ENCODE peak calls at places on chromosomes 12 and 14, in eight cellular contexts. One of them, this sample, is unnamed. For H3K27me3, the result is how much of the 10 kb centered on the place peaks cover.

GRCh38 chr12:12482150-12482761 is 80.4 kb downstream of the DUSP16 start:
- DNase-seq in keratinocyte: no peak
- DNase-seq in H1: no peak
- DNase-seq in upper lobe of right lung: no peak
- DNase-seq in psoas muscle: no peak
- DNase-seq in tibial nerve: no peak
- DNase-seq in dorsolateral prefrontal cortex: no peak
- DNase-seq in heart right ventricle: no peak
- DNase-seq in this sample: peak

GRCh38 chr12:16166563-16167470 is 110.7 kb downstream of the SLC15A5 start:
- DNase-seq in keratinocyte: no peak
- DNase-seq in H1: no peak
- DNase-seq in upper lobe of right lung: no peak
- DNase-seq in psoas muscle: no peak
- DNase-seq in tibial nerve: no peak
- DNase-seq in dorsolateral prefrontal cortex: no peak
- DNase-seq in heart right ventricle: no peak
- DNase-seq in this sample: no peak

GRCh38 chr14:102591372-102591943 is 991 bp upstream of the RCOR1 start:
- DNase-seq in keratinocyte: no peak
- DNase-seq in H1: no peak
- DNase-seq in upper lobe of right lung: peak
- DNase-seq in psoas muscle: peak
- DNase-seq in tibial nerve: peak
- DNase-seq in dorsolateral prefrontal cortex: no peak
- DNase-seq in heart right ventricle: peak
- DNase-seq in this sample: peak

GRCh38 chr12:114628199-114628598 is 55.8 kb downstream of the TBX3 start:
- DNase-seq in keratinocyte: peak
- DNase-seq in H1: no peak
- DNase-seq in upper lobe of right lung: no peak
- DNase-seq in psoas muscle: no peak
- DNase-seq in tibial nerve: no peak
- DNase-seq in dorsolateral prefrontal cortex: no peak
- DNase-seq in heart right ventricle: no peak
- DNase-seq in this sample: no peak

GRCh38 chr14:98345186-98345585 is 926.8 kb downstream of the BCL11B start:
- DNase-seq in keratinocyte: peak
- DNase-seq in H1: no peak
- DNase-seq in upper lobe of right lung: no peak
- DNase-seq in psoas muscle: no peak
- DNase-seq in tibial nerve: no peak
- DNase-seq in dorsolateral prefrontal cortex: no peak
- DNase-seq in heart right ventricle: no peak
- DNase-seq in this sample: no peak

GRCh38 chr14:104331871-104332605 is 193.7 kb downstream of the KIF26A start:
- DNase-seq in keratinocyte: no peak
- DNase-seq in H1: no peak
- DNase-seq in upper lobe of right lung: no peak
- DNase-seq in psoas muscle: no peak
- DNase-seq in tibial nerve: no peak
- DNase-seq in dorsolateral prefrontal cortex: no peak
- DNase-seq in heart right ventricle: no peak
- DNase-seq in this sample: no peak

GRCh38 chr12:5083955-5084849 is 40.5 kb downstream of the KCNA5 start:
- DNase-seq in keratinocyte: peak
- DNase-seq in H1: no peak
- DNase-seq in upper lobe of right lung: no peak
- DNase-seq in psoas muscle: no peak
- DNase-seq in tibial nerve: no peak
- DNase-seq in dorsolateral prefrontal cortex: no peak
- DNase-seq in heart right ventricle: no peak
- DNase-seq in this sample: no peak

GRCh38 chr14:70004791-70005190 is 125.6 kb downstream of the SMOC1 start:
- DNase-seq in keratinocyte: no peak
- DNase-seq in H1: no peak
- DNase-seq in upper lobe of right lung: no peak
- DNase-seq in psoas muscle: no peak
- DNase-seq in tibial nerve: no peak
- DNase-seq in dorsolateral prefrontal cortex: no peak
- DNase-seq in heart right ventricle: no peak
- DNase-seq in this sample: no peak

GRCh38 chr14:21711360-21711961 is 37.8 kb upstream of the OR4E1 start:
- DNase-seq in keratinocyte: no peak
- DNase-seq in H1: no peak
- DNase-seq in upper lobe of right lung: no peak
- DNase-seq in psoas muscle: no peak
- DNase-seq in tibial nerve: no peak
- DNase-seq in dorsolateral prefrontal cortex: no peak
- DNase-seq in heart right ventricle: no peak
- DNase-seq in this sample: no peak

GRCh38 chr12:25328082-25328712 is 77.5 kb upstream of the KRAS start:
- DNase-seq in keratinocyte: no peak
- DNase-seq in H1: no peak
- DNase-seq in upper lobe of right lung: no peak
- DNase-seq in psoas muscle: no peak
- DNase-seq in tibial nerve: no peak
- DNase-seq in dorsolateral prefrontal cortex: no peak
- DNase-seq in heart right ventricle: no peak
- DNase-seq in this sample: no peak

GRCh38 chr14:95340201-95340697 is 20.5 kb upstream of the CLMN start:
- DNase-seq in keratinocyte: no peak
- DNase-seq in H1: no peak
- DNase-seq in upper lobe of right lung: no peak
- DNase-seq in psoas muscle: no peak
- DNase-seq in tibial nerve: no peak
- DNase-seq in dorsolateral prefrontal cortex: no peak
- DNase-seq in heart right ventricle: no peak
- DNase-seq in this sample: no peak

GRCh38 chr12:100987552-100988277 is 193.1 kb downstream of the ANO4 start:
- DNase-seq in keratinocyte: no peak
- DNase-seq in H1: no peak
- DNase-seq in upper lobe of right lung: no peak
- DNase-seq in psoas muscle: peak
- DNase-seq in tibial nerve: no peak
- DNase-seq in dorsolateral prefrontal cortex: no peak
- DNase-seq in heart right ventricle: no peak
- DNase-seq in this sample: no peak

GRCh38 chr12:75953312-75953906 is 78.2 kb downstream of the PHLDA1 start:
- DNase-seq in keratinocyte: no peak
- DNase-seq in H1: no peak
- DNase-seq in upper lobe of right lung: no peak
- DNase-seq in psoas muscle: no peak
- DNase-seq in tibial nerve: no peak
- DNase-seq in dorsolateral prefrontal cortex: no peak
- DNase-seq in heart right ventricle: no peak
- DNase-seq in this sample: no peak

GRCh38 chr14:104665663-104666522 is 23.5 kb upstream of the INF2 start:
- DNase-seq in keratinocyte: no peak
- DNase-seq in H1: no peak
- DNase-seq in upper lobe of right lung: peak
- DNase-seq in psoas muscle: no peak
- DNase-seq in tibial nerve: no peak
- DNase-seq in dorsolateral prefrontal cortex: peak
- DNase-seq in heart right ventricle: no peak
- DNase-seq in this sample: peak

GRCh38 chr12:73383584-73384229 is 1111.5 kb downstream of the TRHDE start:
- DNase-seq in keratinocyte: no peak
- DNase-seq in H1: no peak
- DNase-seq in upper lobe of right lung: no peak
- DNase-seq in psoas muscle: no peak
- DNase-seq in tibial nerve: no peak
- DNase-seq in dorsolateral prefrontal cortex: no peak
- DNase-seq in heart right ventricle: no peak
- DNase-seq in this sample: no peak

GRCh38 chr12:95473440-95473946 is 459 bp upstream of the METAP2 start:
- DNase-seq in keratinocyte: no peak
- DNase-seq in H1: no peak
- DNase-seq in upper lobe of right lung: no peak
- DNase-seq in psoas muscle: peak
- DNase-seq in tibial nerve: peak
- DNase-seq in dorsolateral prefrontal cortex: no peak
- DNase-seq in heart right ventricle: no peak
- DNase-seq in this sample: peak

GRCh38 chr14:99803803-99804202 is 10.6 kb downstream of the EML1 start:
- DNase-seq in keratinocyte: no peak
- DNase-seq in H1: no peak
- DNase-seq in upper lobe of right lung: no peak
- DNase-seq in psoas muscle: no peak
- DNase-seq in tibial nerve: no peak
- DNase-seq in dorsolateral prefrontal cortex: no peak
- DNase-seq in heart right ventricle: no peak
- DNase-seq in this sample: no peak

GRCh38 chr12:114399664-114400211 is 6.2 kb downstream of the TBX5 start:
- DNase-seq in keratinocyte: no peak
- DNase-seq in H1: peak
- DNase-seq in upper lobe of right lung: no peak
- DNase-seq in psoas muscle: no peak
- DNase-seq in tibial nerve: no peak
- DNase-seq in dorsolateral prefrontal cortex: no peak
- DNase-seq in heart right ventricle: no peak
- DNase-seq in this sample: no peak

GRCh38 chr12:85833558-85833957 is 2.7 kb downstream of the RASSF9 start:
- DNase-seq in keratinocyte: no peak
- DNase-seq in H1: no peak
- DNase-seq in upper lobe of right lung: no peak
- DNase-seq in psoas muscle: no peak
- DNase-seq in tibial nerve: no peak
- DNase-seq in dorsolateral prefrontal cortex: no peak
- DNase-seq in heart right ventricle: no peak
- DNase-seq in this sample: no peak

GRCh38 chr12:19070341-19070740 is 59.2 kb upstream of the PLEKHA5 start:
- DNase-seq in keratinocyte: no peak
- DNase-seq in H1: no peak
- DNase-seq in upper lobe of right lung: no peak
- DNase-seq in psoas muscle: no peak
- DNase-seq in tibial nerve: no peak
- DNase-seq in dorsolateral prefrontal cortex: no peak
- DNase-seq in heart right ventricle: no peak
- DNase-seq in this sample: no peak

GRCh38 chr14:53217283-53217994 is 64.3 kb upstream of the DDHD1 start:
- DNase-seq in keratinocyte: no peak
- DNase-seq in H1: peak
- DNase-seq in upper lobe of right lung: peak
- DNase-seq in psoas muscle: peak
- DNase-seq in tibial nerve: peak
- DNase-seq in dorsolateral prefrontal cortex: no peak
- DNase-seq in heart right ventricle: peak
- DNase-seq in this sample: peak

GRCh38 chr12:115983226-115983798 is 294.2 kb downstream of the MED13L start:
- DNase-seq in keratinocyte: no peak
- DNase-seq in H1: peak
- DNase-seq in upper lobe of right lung: no peak
- DNase-seq in psoas muscle: no peak
- DNase-seq in tibial nerve: no peak
- DNase-seq in dorsolateral prefrontal cortex: no peak
- DNase-seq in heart right ventricle: no peak
- DNase-seq in this sample: no peak

GRCh38 chr12:92208613-92209121 is 63.0 kb upstream of the BTG1 start:
- DNase-seq in keratinocyte: no peak
- DNase-seq in H1: no peak
- DNase-seq in upper lobe of right lung: no peak
- DNase-seq in psoas muscle: no peak
- DNase-seq in tibial nerve: no peak
- DNase-seq in dorsolateral prefrontal cortex: no peak
- DNase-seq in heart right ventricle: no peak
- DNase-seq in this sample: peak

GRCh38 chr14:63895510-63895909 is 42.7 kb downstream of the SYNE2 start:
- DNase-seq in keratinocyte: no peak
- DNase-seq in H1: no peak
- DNase-seq in upper lobe of right lung: no peak
- DNase-seq in psoas muscle: no peak
- DNase-seq in tibial nerve: no peak
- DNase-seq in dorsolateral prefrontal cortex: no peak
- DNase-seq in heart right ventricle: no peak
- DNase-seq in this sample: no peak
- H3K27ac ChIP-seq in keratinocyte: no peak
- H3K27ac ChIP-seq in H1: no peak
- H3K27ac ChIP-seq in upper lobe of right lung: no peak
- H3K27ac ChIP-seq in psoas muscle: no peak
- H3K27ac ChIP-seq in tibial nerve: no peak
- H3K27ac ChIP-seq in dorsolateral prefrontal cortex: no peak
- H3K27ac ChIP-seq in heart right ventricle: peak
- H3K27ac ChIP-seq in this sample: no peak

GRCh38 chr12:54824402-54824801 is 29.9 kb upstream of the MUCL1 start:
- DNase-seq in keratinocyte: no peak
- DNase-seq in H1: no peak
- DNase-seq in upper lobe of right lung: no peak
- DNase-seq in psoas muscle: no peak
- DNase-seq in tibial nerve: no peak
- DNase-seq in dorsolateral prefrontal cortex: no peak
- DNase-seq in heart right ventricle: no peak
- DNase-seq in this sample: no peak
- TF ChIP-seq CTCF in keratinocyte: no peak
- TF ChIP-seq CTCF in H1: no peak
- TF ChIP-seq CTCF in upper lobe of right lung: peak
- TF ChIP-seq CTCF in psoas muscle: no peak
- TF ChIP-seq CTCF in tibial nerve: no peak
- TF ChIP-seq CTCF in dorsolateral prefrontal cortex: no peak
- TF ChIP-seq CTCF in heart right ventricle: no peak
- TF ChIP-seq CTCF in this sample: no peak

GRCh38 chr12:62113366-62114011 is 146.7 kb upstream of the USP15 start:
- DNase-seq in keratinocyte: no peak
- DNase-seq in H1: no peak
- DNase-seq in upper lobe of right lung: no peak
- DNase-seq in psoas muscle: no peak
- DNase-seq in tibial nerve: no peak
- DNase-seq in dorsolateral prefrontal cortex: no peak
- DNase-seq in heart right ventricle: no peak
- DNase-seq in this sample: no peak
- H3K27me3 ChIP-seq in keratinocyte: under half
- H3K27me3 ChIP-seq in H1: under half
- H3K27me3 ChIP-seq in upper lobe of right lung: under half
- H3K27me3 ChIP-seq in psoas muscle: under half
- H3K27me3 ChIP-seq in tibial nerve: under half
- H3K27me3 ChIP-seq in dorsolateral prefrontal cortex: under half
- H3K27me3 ChIP-seq in heart right ventricle: under half
- H3K27me3 ChIP-seq in this sample: under half

DNA sequence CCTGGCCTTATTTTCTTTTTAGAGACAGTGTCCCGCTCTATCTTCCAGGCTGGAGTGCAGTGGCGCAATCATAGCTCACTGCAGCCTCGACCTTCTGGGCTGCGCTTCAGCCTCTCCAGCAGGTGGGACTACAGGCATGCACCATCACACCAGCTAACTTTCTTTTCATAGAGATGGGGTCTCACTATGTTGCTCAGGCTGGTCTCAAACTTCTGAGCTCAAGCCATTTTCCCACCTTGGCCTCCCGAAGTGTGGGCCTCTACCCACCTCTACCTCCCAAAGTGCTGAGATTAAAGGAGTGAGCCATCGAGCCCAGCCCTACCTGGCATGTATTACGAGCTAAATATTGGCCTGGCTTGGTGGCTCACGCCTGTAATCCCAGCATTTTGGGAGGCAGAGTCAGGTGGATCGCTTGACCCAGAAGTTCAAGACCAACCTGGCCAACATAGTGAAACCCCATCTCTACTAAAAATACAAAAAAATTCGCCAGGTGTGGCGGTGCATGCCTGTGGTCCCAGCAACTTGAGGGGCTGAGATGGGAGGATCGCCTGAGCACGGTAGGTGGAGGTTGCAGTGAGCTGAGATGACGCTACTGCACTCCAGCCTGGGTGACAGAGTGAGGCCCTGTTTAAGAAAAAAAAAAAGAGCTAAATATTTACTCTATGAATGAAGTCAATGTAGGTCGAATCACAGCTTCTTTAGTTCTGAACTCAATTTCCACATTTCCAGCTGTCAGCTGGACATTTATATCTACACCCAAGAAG is 7.6 kb upstream of the RILPL1 start:
- DNase-seq in keratinocyte: no peak
- DNase-seq in H1: no peak
- DNase-seq in upper lobe of right lung: no peak
- DNase-seq in psoas muscle: no peak
- DNase-seq in tibial nerve: no peak
- DNase-seq in dorsolateral prefrontal cortex: no peak
- DNase-seq in heart right ventricle: no peak
- DNase-seq in this sample: no peak
- H3K27ac ChIP-seq in keratinocyte: no peak
- H3K27ac ChIP-seq in H1: no peak
- H3K27ac ChIP-seq in upper lobe of right lung: no peak
- H3K27ac ChIP-seq in psoas muscle: no peak
- H3K27ac ChIP-seq in tibial nerve: no peak
- H3K27ac ChIP-seq in dorsolateral prefrontal cortex: no peak
- H3K27ac ChIP-seq in heart right ventricle: no peak
- H3K27ac ChIP-seq in this sample: no peak